ENCODE peak calls at places on chromosomes 16 and 17, in four cellular contexts. One of them, this sample, is unnamed.

GRCh38 chr16:35745821-35746248 is 2286.4 kb downstream of the TP53TG3F start:
- DNase-seq in CD8-positive, alpha-beta T cell: no peak
- DNase-seq in left ventricle myocardium inferior: no peak
- DNase-seq in GM13977: no peak
- DNase-seq in this sample: no peak

GRCh38 chr17:47785538-47786123 is 36.0 kb downstream of the OSBPL7 start:
- DNase-seq in GM13977: no peak
- DNase-seq in left ventricle myocardium inferior: no peak
- DNase-seq in CD8-positive, alpha-beta T cell: no peak
- DNase-seq in this sample: no peak

GRCh38 chr16:66193543-66194229 is 172.8 kb upstream of the CDH5 start:
- DNase-seq in left ventricle myocardium inferior: no peak
- DNase-seq in CD8-positive, alpha-beta T cell: no peak
- DNase-seq in GM13977: no peak
- DNase-seq in this sample: no peak

GRCh38 chr16:57985204-57986121 is 14.5 kb upstream of the CNGB1 start:
- DNase-seq in GM13977: peak
- DNase-seq in CD8-positive, alpha-beta T cell: peak
- DNase-seq in left ventricle myocardium inferior: no peak
- DNase-seq in this sample: peak

GRCh38 chr17:67995568-67996191 is 589 bp downstream of the C17orf58 start:
- DNase-seq in left ventricle myocardium inferior: peak
- DNase-seq in CD8-positive, alpha-beta T cell: no peak
- DNase-seq in GM13977: peak
- DNase-seq in this sample: peak

GRCh38 chr16:80700558-80700957 is 103.8 kb downstream of the CDYL2 start:
- DNase-seq in CD8-positive, alpha-beta T cell: no peak
- DNase-seq in left ventricle myocardium inferior: no peak
- DNase-seq in GM13977: no peak
- DNase-seq in this sample: no peak

GRCh38 chr17:77394540-77395295 is 253.9 kb downstream of the SEC14L1 start:
- DNase-seq in GM13977: no peak
- DNase-seq in CD8-positive, alpha-beta T cell: no peak
- DNase-seq in left ventricle myocardium inferior: no peak
- DNase-seq in this sample: no peak

GRCh38 chr17:13931752-13932477 is 137.4 kb upstream of the COX10 start:
- DNase-seq in left ventricle myocardium inferior: peak
- DNase-seq in CD8-positive, alpha-beta T cell: no peak
- DNase-seq in GM13977: no peak
- DNase-seq in this sample: no peak

GRCh38 chr17:64507418-64507766 is 615 bp downstream of the CEP95 start:
- DNase-seq in left ventricle myocardium inferior: no peak
- DNase-seq in GM13977: peak
- DNase-seq in CD8-positive, alpha-beta T cell: no peak
- DNase-seq in this sample: peak

GRCh38 chr16:47493358-47494337 is 32.5 kb downstream of the PHKB start:
- DNase-seq in GM13977: peak
- DNase-seq in left ventricle myocardium inferior: no peak
- DNase-seq in CD8-positive, alpha-beta T cell: no peak
- DNase-seq in this sample: peak

GRCh38 chr17:59451706-59452105 is 113.7 kb upstream of the DHX40 start:
- DNase-seq in GM13977: no peak
- DNase-seq in left ventricle myocardium inferior: no peak
- DNase-seq in CD8-positive, alpha-beta T cell: no peak
- DNase-seq in this sample: no peak

GRCh38 chr17:76277300-76278267 is 12.4 kb downstream of the UBALD2 start:
- DNase-seq in CD8-positive, alpha-beta T cell: no peak
- DNase-seq in left ventricle myocardium inferior: no peak
- DNase-seq in GM13977: no peak
- DNase-seq in this sample: no peak

GRCh38 chr17:32588982-32589381 is 102.2 kb downstream of the CDK5R1 start:
- DNase-seq in left ventricle myocardium inferior: no peak
- DNase-seq in CD8-positive, alpha-beta T cell: no peak
- DNase-seq in GM13977: no peak
- DNase-seq in this sample: no peak

GRCh38 chr16:49855280-49855821 is 561 bp downstream of the ZNF423 start:
- DNase-seq in GM13977: peak
- DNase-seq in CD8-positive, alpha-beta T cell: peak
- DNase-seq in left ventricle myocardium inferior: peak
- DNase-seq in this sample: peak

GRCh38 chr16:66933776-66934137 is 445 bp downstream of the CIAO2B start:
- DNase-seq in left ventricle myocardium inferior: no peak
- DNase-seq in CD8-positive, alpha-beta T cell: no peak
- DNase-seq in GM13977: no peak
- DNase-seq in this sample: peak

GRCh38 chr16:8044796-8045195 is 545.5 kb downstream of the TMEM114 start:
- DNase-seq in GM13977: no peak
- DNase-seq in left ventricle myocardium inferior: no peak
- DNase-seq in CD8-positive, alpha-beta T cell: no peak
- DNase-seq in this sample: no peak

GRCh38 chr17:49880291-49881053 is 32.6 kb upstream of the TAC4 start:
- DNase-seq in GM13977: peak
- DNase-seq in CD8-positive, alpha-beta T cell: peak
- DNase-seq in left ventricle myocardium inferior: peak
- DNase-seq in this sample: peak

GRCh38 chr17:8885968-8886674 is 18.6 kb upstream of the PIK3R6 start:
- DNase-seq in left ventricle myocardium inferior: no peak
- DNase-seq in GM13977: no peak
- DNase-seq in CD8-positive, alpha-beta T cell: peak
- DNase-seq in this sample: no peak

GRCh38 chr17:2064980-2065785 is 10.3 kb downstream of the HIC1 start:
- DNase-seq in left ventricle myocardium inferior: no peak
- DNase-seq in GM13977: peak
- DNase-seq in CD8-positive, alpha-beta T cell: peak
- DNase-seq in this sample: peak

GRCh38 chr17:61073799-61074513 is 325.7 kb upstream of the TBX2 start:
- DNase-seq in left ventricle myocardium inferior: no peak
- DNase-seq in GM13977: no peak
- DNase-seq in CD8-positive, alpha-beta T cell: no peak
- DNase-seq in this sample: no peak

GRCh38 chr17:42179911-42180410 is 981 bp downstream of the KCNH4 start:
- DNase-seq in left ventricle myocardium inferior: peak
- DNase-seq in CD8-positive, alpha-beta T cell: peak
- DNase-seq in GM13977: no peak
- DNase-seq in this sample: peak

GRCh38 chr17:28723159-28723835 is 2.7 kb downstream of the TLCD1 start:
- DNase-seq in left ventricle myocardium inferior: no peak
- DNase-seq in CD8-positive, alpha-beta T cell: no peak
- DNase-seq in GM13977: no peak
- DNase-seq in this sample: no peak

GRCh38 chr17:74099441-74100340 is 103.8 kb upstream of the RPL38 start:
- DNase-seq in CD8-positive, alpha-beta T cell: no peak
- DNase-seq in left ventricle myocardium inferior: no peak
- DNase-seq in GM13977: no peak
- DNase-seq in this sample: no peak

GRCh38 chr17:36949461-36949927 is 740 bp downstream of the AATF start:
- DNase-seq in CD8-positive, alpha-beta T cell: no peak
- DNase-seq in left ventricle myocardium inferior: no peak
- DNase-seq in GM13977: no peak
- DNase-seq in this sample: no peak

GRCh38 chr17:76643553-76644148 is at the start of gene ST6GALNAC1:
- DNase-seq in GM13977: no peak
- DNase-seq in left ventricle myocardium inferior: peak
- DNase-seq in CD8-positive, alpha-beta T cell: peak
- DNase-seq in this sample: no peak

GRCh38 chr17:75645501-75645888 is 12.3 kb downstream of the SMIM5 start:
- DNase-seq in left ventricle myocardium inferior: no peak
- DNase-seq in GM13977: no peak
- DNase-seq in CD8-positive, alpha-beta T cell: no peak
- DNase-seq in this sample: no peak

GRCh38 chr17:60325730-60326524 is 66.0 kb downstream of the USP32 start:
- DNase-seq in CD8-positive, alpha-beta T cell: no peak
- DNase-seq in GM13977: no peak
- DNase-seq in left ventricle myocardium inferior: no peak
- DNase-seq in this sample: no peak

GRCh38 chr16:91484-91883 is 13.5 kb downstream of the MPG start:
- DNase-seq in GM13977: no peak
- DNase-seq in CD8-positive, alpha-beta T cell: no peak
- DNase-seq in left ventricle myocardium inferior: peak
- DNase-seq in this sample: no peak

GRCh38 chr17:63966646-63967265 is 6.0 kb downstream of the SCN4A start:
- DNase-seq in GM13977: peak
- DNase-seq in left ventricle myocardium inferior: no peak
- DNase-seq in CD8-positive, alpha-beta T cell: peak
- DNase-seq in this sample: no peak

GRCh38 chr17:7987112-7987893 is 15.1 kb upstream of the GUCY2D start:
- DNase-seq in GM13977: no peak
- DNase-seq in left ventricle myocardium inferior: no peak
- DNase-seq in CD8-positive, alpha-beta T cell: no peak
- DNase-seq in this sample: no peak

GRCh38 chr17:60573139-60573975 is 26.6 kb upstream of the PPM1D start:
- DNase-seq in CD8-positive, alpha-beta T cell: no peak
- DNase-seq in left ventricle myocardium inferior: no peak
- DNase-seq in GM13977: no peak
- DNase-seq in this sample: no peak

GRCh38 chr16:48556913-48557351 is 53.0 kb downstream of the N4BP1 start:
- DNase-seq in CD8-positive, alpha-beta T cell: no peak
- DNase-seq in GM13977: peak
- DNase-seq in left ventricle myocardium inferior: no peak
- DNase-seq in this sample: peak

GRCh38 chr17:80612997-80613731 is 68.5 kb downstream of the RPTOR start:
- DNase-seq in CD8-positive, alpha-beta T cell: no peak
- DNase-seq in left ventricle myocardium inferior: no peak
- DNase-seq in GM13977: no peak
- DNase-seq in this sample: no peak

GRCh38 chr17:46182961-46183360 is 10.3 kb downstream of the KANSL1 start:
- DNase-seq in CD8-positive, alpha-beta T cell: no peak
- DNase-seq in GM13977: no peak
- DNase-seq in left ventricle myocardium inferior: no peak
- DNase-seq in this sample: no peak

GRCh38 chr16:87652386-87652785 is 50.1 kb downstream of the JPH3 start:
- DNase-seq in GM13977: no peak
- DNase-seq in CD8-positive, alpha-beta T cell: no peak
- DNase-seq in left ventricle myocardium inferior: no peak
- DNase-seq in this sample: no peak

GRCh38 chr16:87648698-87649487 is 46.6 kb downstream of the JPH3 start:
- DNase-seq in CD8-positive, alpha-beta T cell: no peak
- DNase-seq in GM13977: no peak
- DNase-seq in left ventricle myocardium inferior: no peak
- DNase-seq in this sample: no peak

GRCh38 chr16:87652799-87653198 is 50.5 kb downstream of the JPH3 start:
- DNase-seq in left ventricle myocardium inferior: no peak
- DNase-seq in GM13977: no peak
- DNase-seq in CD8-positive, alpha-beta T cell: no peak
- DNase-seq in this sample: no peak

GRCh38 chr16:87654826-87655225 is 52.5 kb downstream of the JPH3 start:
- DNase-seq in CD8-positive, alpha-beta T cell: no peak
- DNase-seq in GM13977: no peak
- DNase-seq in left ventricle myocardium inferior: no peak
- DNase-seq in this sample: no peak

GRCh38 chr16:87653234-87653633 is 50.9 kb downstream of the JPH3 start:
- DNase-seq in CD8-positive, alpha-beta T cell: no peak
- DNase-seq in GM13977: no peak
- DNase-seq in left ventricle myocardium inferior: no peak
- DNase-seq in this sample: peak
- TF ChIP-seq CTCF in CD8-positive, alpha-beta T cell: no peak
- TF ChIP-seq CTCF in GM13977: peak
- TF ChIP-seq CTCF in left ventricle myocardium inferior: peak
- TF ChIP-seq CTCF in this sample: no peak

DNA sequence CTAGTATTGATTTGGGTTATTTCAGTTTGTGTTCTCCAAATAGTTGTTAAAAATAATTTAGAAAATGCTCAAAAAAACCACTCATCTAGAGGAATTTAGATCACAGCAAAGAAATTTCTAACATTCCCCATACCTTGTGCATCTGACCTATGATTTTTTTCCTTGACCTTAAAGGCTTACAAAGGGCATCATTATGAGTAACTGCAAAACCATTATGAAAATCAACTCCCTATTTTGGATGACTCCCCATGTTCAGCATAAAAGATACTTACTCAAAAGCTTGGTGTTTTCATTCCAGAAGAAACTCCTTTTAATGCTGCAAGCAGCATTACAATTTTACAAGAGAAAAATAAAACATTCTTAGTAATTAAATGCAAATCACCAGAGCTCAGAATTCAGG is 83.2 kb downstream of the GRIN2A start:
- DNase-seq in GM13977: no peak
- DNase-seq in left ventricle myocardium inferior: no peak
- DNase-seq in CD8-positive, alpha-beta T cell: no peak
- DNase-seq in this sample: no peak
- TF ChIP-seq CTCF in GM13977: no peak
- TF ChIP-seq CTCF in left ventricle myocardium inferior: no peak
- TF ChIP-seq CTCF in CD8-positive, alpha-beta T cell: no peak
- TF ChIP-seq CTCF in this sample: no peak

GRCh38 chr17:57499648-57500049 is 243.3 kb downstream of the MSI2 start:
- DNase-seq in left ventricle myocardium inferior: no peak
- DNase-seq in GM13977: no peak
- DNase-seq in CD8-positive, alpha-beta T cell: no peak
- DNase-seq in this sample: no peak
- TF ChIP-seq CTCF in left ventricle myocardium inferior: no peak
- TF ChIP-seq CTCF in GM13977: no peak
- TF ChIP-seq CTCF in CD8-positive, alpha-beta T cell: no peak
- TF ChIP-seq CTCF in this sample: no peak

DNA sequence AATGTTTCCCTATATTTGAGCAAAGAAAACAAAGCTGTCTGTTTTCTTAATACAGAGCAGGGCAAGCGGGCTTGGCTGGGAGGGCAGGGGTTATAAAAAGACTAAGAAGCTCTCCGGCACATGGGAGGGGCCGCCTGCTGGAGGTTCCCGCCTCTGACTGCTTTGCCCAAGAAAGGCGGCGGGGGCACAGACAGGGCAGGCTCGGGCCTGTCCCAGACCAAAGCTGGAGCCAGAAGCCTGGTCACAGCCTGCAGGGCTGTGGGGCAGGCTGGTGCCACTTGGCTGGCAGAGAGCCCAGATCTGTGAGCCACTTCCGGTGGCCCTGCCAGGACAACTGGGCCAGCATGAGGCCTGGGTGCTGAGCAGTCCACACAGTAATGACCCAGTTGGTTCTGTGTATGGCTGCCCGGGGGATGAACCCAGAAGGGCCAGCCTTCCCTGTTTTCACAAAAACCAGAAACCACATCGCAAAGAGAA is 89.4 kb downstream of the LITAF start:
- DNase-seq in left ventricle myocardium inferior: peak
- DNase-seq in GM13977: peak
- DNase-seq in CD8-positive, alpha-beta T cell: no peak
- DNase-seq in this sample: no peak
- TF ChIP-seq CTCF in left ventricle myocardium inferior: peak
- TF ChIP-seq CTCF in GM13977: no peak
- TF ChIP-seq CTCF in CD8-positive, alpha-beta T cell: no peak
- TF ChIP-seq CTCF in this sample: no peak

GRCh38 chr16:85810097-85810741 is 10.7 kb downstream of the COX4I1 start:
- DNase-seq in left ventricle myocardium inferior: no peak
- DNase-seq in GM13977: no peak
- DNase-seq in CD8-positive, alpha-beta T cell: no peak
- DNase-seq in this sample: no peak

GRCh38 chr16:85810742-85811115 is 11.2 kb downstream of the COX4I1 start:
- DNase-seq in left ventricle myocardium inferior: no peak
- DNase-seq in CD8-positive, alpha-beta T cell: no peak
- DNase-seq in GM13977: no peak
- DNase-seq in this sample: no peak

GRCh38 chr16:85812031-85812807 is 12.7 kb downstream of the COX4I1 start:
- DNase-seq in CD8-positive, alpha-beta T cell: no peak
- DNase-seq in left ventricle myocardium inferior: no peak
- DNase-seq in GM13977: no peak
- DNase-seq in this sample: no peak

GRCh38 chr16:85808926-85809325 is 9.4 kb downstream of the COX4I1 start:
- DNase-seq in CD8-positive, alpha-beta T cell: no peak
- DNase-seq in GM13977: no peak
- DNase-seq in left ventricle myocardium inferior: no peak
- DNase-seq in this sample: no peak

GRCh38 chr16:85809645-85810044 is 10.2 kb downstream of the COX4I1 start:
- DNase-seq in left ventricle myocardium inferior: no peak
- DNase-seq in CD8-positive, alpha-beta T cell: no peak
- DNase-seq in GM13977: no peak
- DNase-seq in this sample: no peak
- TF ChIP-seq CTCF in left ventricle myocardium inferior: no peak
- TF ChIP-seq CTCF in CD8-positive, alpha-beta T cell: no peak
- TF ChIP-seq CTCF in GM13977: no peak
- TF ChIP-seq CTCF in this sample: no peak